ENCODE peak calls at places on chromosomes 7 and 10, in five cellular contexts. A is WTC11, T is HepG2, W is K562, B is GM12878. H is an unnamed sample.

GRCh38 chr10:680146-680545 is 9.3 kb downstream of the DIP2C start:
- DNase-seq in T (no peak), A (no peak), B (no peak), W (no peak), H (no peak)

GRCh38 chr10:127343831-127344230 is 147.4 kb upstream of the INSYN2A start:
- DNase-seq in B (no peak), T (no peak), A (no peak), W (no peak), H (no peak)

GRCh38 chr10:63537511-63537910 is 16.3 kb downstream of the REEP3 start:
- DNase-seq in A (no peak), B (no peak), T (no peak), W (no peak), H (no peak)

GRCh38 chr7:26202019-26202985 is 757 bp downstream of the CBX3 start:
- DNase-seq in T (no peak), B (no peak), A (peak; percentile 22), W (peak; percentile 78), H (no peak)

GRCh38 chr7:80770061-80770460 is 131.6 kb downstream of the CD36 start:
- DNase-seq in A (no peak), B (no peak), W (no peak), T (no peak), H (no peak)

GRCh38 chr10:63072951-63073350 is 60.2 kb upstream of the NRBF2 start:
- DNase-seq in A (no peak), W (no peak), B (no peak), T (no peak), H (no peak)

GRCh38 chr7:136293841-136294391 is 316.8 kb upstream of the MTPN start:
- DNase-seq in A (no peak), T (no peak), W (no peak), B (no peak), H (no peak)

GRCh38 chr7:156479596-156479995 is 161.0 kb upstream of the RNF32 start:
- DNase-seq in B (no peak), T (no peak), A (no peak), W (no peak), H (no peak)

GRCh38 chr10:24929056-24929544 is 23.3 kb downstream of the PRTFDC1 start:
- DNase-seq in T (no peak), A (no peak), W (no peak), B (peak; percentile 79), H (no peak)

GRCh38 chr10:105328441-105328840 is 687.4 kb downstream of the SORCS3 start:
- DNase-seq in A (no peak), B (no peak), T (no peak), W (no peak), H (no peak)

GRCh38 chr7:29086545-29086944 is 59.8 kb downstream of the CPVL start:
- DNase-seq in W (no peak), T (no peak), B (no peak), A (no peak), H (no peak)

GRCh38 chr10:4331150-4331549 is 494.9 kb upstream of the AKR1E2 start:
- DNase-seq in T (no peak), W (no peak), A (no peak), B (no peak), H (no peak)

GRCh38 chr10:34235164-34235832 is 579.8 kb downstream of the PARD3 start:
- DNase-seq in B (no peak), W (no peak), A (no peak), T (no peak), H (no peak)

GRCh38 chr7:84092207-84092606 is 102.4 kb downstream of the SEMA3A start:
- DNase-seq in T (no peak), B (no peak), W (no peak), A (no peak), H (no peak)

GRCh38 chr7:134669845-134670373 is 23.3 kb downstream of the BPGM start:
- DNase-seq in W (no peak), A (no peak), B (peak; percentile 23), T (no peak), H (no peak)
- TF ChIP-seq ATF2 in W (no peak), A (no peak), B (no peak), T (no peak), H (no peak)

DNA sequence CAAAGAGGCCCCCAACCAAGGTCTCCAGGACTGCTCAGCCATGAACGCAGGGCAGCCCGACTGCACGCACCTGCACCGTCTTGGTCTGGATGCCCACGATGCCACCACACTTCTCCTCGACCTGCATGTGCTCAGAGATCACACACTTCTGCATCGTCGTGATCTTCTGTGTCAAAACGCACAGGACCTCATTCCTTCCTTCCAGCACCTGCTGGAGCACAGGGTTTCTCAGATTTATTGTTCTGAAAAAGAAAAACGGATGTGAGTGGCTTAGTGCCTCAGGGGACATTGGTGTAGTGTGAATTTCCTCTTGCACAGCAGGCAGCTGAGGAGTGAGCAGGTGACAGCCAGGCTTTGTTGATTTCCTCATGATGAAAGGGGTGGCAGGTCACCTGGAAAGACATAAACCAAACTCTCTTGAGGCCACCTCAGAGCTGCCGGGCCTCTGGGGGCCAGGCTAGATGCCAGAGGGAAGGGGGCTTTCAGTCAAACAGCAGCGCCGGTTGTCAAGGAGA is 38.2 kb downstream of the GSDME start:
- DNase-seq in W (no peak), B (peak; percentile 80), A (no peak), T (no peak), H (peak; percentile 32)
- TF ChIP-seq ATF2 in W (no peak), B (no peak), A (no peak), T (no peak), H (no peak)

DNA sequence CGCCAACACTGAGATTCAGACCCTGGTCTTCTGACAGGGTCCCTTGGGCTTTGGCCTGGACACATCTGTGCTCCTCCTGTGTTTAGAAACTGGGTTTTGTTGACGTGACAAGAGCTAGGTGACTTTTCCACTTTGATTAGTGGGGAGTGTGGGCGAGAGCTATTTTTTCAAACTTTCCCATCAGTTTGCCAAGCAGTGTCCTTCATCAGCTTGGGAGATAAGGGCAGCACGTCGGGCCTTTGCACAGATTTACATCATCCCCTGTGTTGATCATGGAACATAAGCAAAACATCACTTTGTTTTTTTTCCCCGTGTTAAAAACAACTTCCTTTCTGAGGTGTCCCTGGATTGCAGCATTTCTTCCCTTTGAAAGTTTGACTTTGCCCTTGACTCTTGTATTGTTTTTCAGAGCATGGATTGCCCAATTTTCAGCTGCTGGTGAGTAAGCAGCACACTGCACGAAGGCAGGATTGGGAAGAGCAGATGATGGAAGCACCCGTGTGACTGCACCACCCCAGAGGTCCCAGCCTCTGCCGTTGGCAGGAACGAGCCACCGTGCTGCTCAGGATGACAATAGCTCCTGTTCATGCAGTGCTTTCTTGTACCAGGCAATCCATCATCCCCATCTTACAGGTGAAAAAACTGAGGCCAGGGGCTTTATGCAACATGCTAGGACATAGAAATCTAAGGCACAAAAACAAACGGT is 6.4 kb upstream of the IGFBP1 start:
- DNase-seq in W (no peak), T (peak; percentile 98), A (no peak), B (no peak), H (no peak)
- TF ChIP-seq ATF2 in W (no peak), T (peak; percentile 89), A (no peak), B (no peak), H (no peak)

DNA sequence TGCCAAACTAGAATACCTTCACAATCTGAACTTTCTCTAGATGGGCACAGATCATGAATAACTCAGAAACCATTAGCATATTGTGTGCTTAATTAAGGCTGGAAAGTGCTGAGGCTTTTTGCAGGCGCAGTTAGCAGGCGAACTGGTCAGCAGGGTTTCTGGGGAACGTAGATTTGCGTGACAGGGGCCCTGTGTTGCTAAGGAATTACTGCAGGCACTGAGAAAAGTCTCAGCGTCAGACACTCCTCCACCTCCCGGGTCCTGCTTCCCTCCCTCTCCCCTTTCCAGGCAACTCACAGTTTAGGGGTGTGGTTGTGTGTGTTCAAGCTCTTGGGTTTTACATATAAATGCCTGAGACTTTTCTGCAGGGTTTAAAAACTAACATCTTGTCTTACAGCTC is 2.2 kb downstream of the MAP3K8 start:
- DNase-seq in B (no peak), W (peak; percentile 61), T (no peak), A (peak; percentile 47), H (no peak)
- TF ChIP-seq ATF2 in B (no peak), W (no peak), T (no peak), A (no peak), H (no peak)

GRCh38 chr7:21508538-21508937 is 34.3 kb upstream of the DNAH11 start:
- DNase-seq in T (no peak), W (no peak), B (no peak), A (no peak), H (no peak)

GRCh38 chr7:21504021-21504420 is 38.8 kb upstream of the DNAH11 start:
- DNase-seq in A (no peak), W (no peak), B (no peak), T (no peak), H (no peak)

DNA sequence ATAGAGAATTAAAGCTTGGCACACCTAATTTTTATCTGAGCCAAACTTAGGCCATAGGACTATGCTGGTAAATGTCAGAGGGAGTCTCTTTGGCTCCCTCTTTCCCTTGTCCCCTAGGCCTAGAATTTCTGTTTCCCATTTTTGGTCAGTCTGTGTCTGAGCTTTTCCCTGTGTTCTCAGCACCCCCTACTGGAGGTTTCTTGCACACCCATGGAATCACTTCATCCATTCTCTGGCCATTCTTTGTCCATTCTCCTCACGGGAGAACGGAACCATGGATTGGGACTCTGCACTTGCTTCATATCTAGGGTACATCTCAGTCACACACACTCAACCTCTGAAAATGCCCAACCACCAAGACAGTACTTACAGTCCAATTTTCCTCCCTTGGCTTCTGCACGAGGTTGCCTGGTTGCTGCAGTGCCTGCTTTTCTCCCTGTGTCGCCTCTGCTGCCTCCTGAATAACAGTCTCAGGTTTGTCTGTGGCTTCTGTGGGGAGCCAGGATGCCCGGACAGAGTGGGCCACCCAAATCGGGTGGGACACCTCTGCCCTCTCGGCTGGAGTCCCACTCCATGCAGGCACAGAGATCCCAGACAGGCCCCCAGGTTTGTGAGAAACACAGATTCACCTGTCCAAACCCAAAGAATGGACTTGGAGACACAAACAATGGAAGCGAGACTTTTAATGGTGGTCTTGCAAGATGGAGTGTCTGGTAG is 35.1 kb upstream of the DNAH11 start:
- DNase-seq in T (peak; percentile 34), W (peak; percentile 16), B (no peak), A (peak; percentile 71), H (peak; percentile 10)
- TF ChIP-seq ATF2 in T (no peak), W (no peak), B (no peak), A (no peak), H (no peak)

GRCh38 chr10:3020311-3020710 is 47.0 kb upstream of the PFKP start:
- DNase-seq in T (no peak), A (no peak), W (no peak), B (no peak), H (no peak)

GRCh38 chr10:3018247-3018646 is 49.1 kb upstream of the PFKP start:
- DNase-seq in B (no peak), T (no peak), W (no peak), A (no peak), H (no peak)

GRCh38 chr10:3010819-3011422 is 56.4 kb upstream of the PFKP start:
- DNase-seq in W (no peak), B (no peak), A (no peak), T (peak; percentile 21), H (no peak)

GRCh38 chr10:3010327-3010726 is 57.0 kb upstream of the PFKP start:
- DNase-seq in W (no peak), A (no peak), T (no peak), B (no peak), H (no peak)

GRCh38 chr10:3014968-3015367 is 52.4 kb upstream of the PFKP start:
- DNase-seq in A (no peak), T (no peak), B (no peak), W (no peak), H (no peak)
- TF ChIP-seq ATF2 in A (no peak), T (no peak), B (no peak), W (no peak), H (no peak)

GRCh38 chr7:46534593-46535271 is 613.7 kb upstream of the IGFBP3 start:
- DNase-seq in W (no peak), B (no peak), A (peak; percentile 20), T (no peak), H (peak; percentile 60)
- TF ChIP-seq ATF2 in W (no peak), B (no peak), A (no peak), T (no peak), H (no peak)